ENCODE peak calls at places on chromosomes 11 and 22, in ten cellular contexts. One of them, this sample, is unnamed.

GRCh38 chr11:12696911-12697581 is 22.8 kb downstream of the TEAD1 start:
- DNase-seq in EL: no peak
- DNase-seq in SW 1271: no peak
- DNase-seq in GDM1: no peak
- DNase-seq in hepatocyte: no peak
- DNase-seq in GM06990: no peak
- DNase-seq in lung microvascular endothelial cell: no peak
- DNase-seq in EH: no peak
- DNase-seq in MCF 10A: peak
- DNase-seq in endodermal cell: peak
- DNase-seq in this sample: no peak

GRCh38 chr11:22037505-22037904 is 155.4 kb upstream of the ANO5 start:
- DNase-seq in EL: no peak
- DNase-seq in SW 1271: no peak
- DNase-seq in GDM1: no peak
- DNase-seq in hepatocyte: no peak
- DNase-seq in GM06990: no peak
- DNase-seq in lung microvascular endothelial cell: no peak
- DNase-seq in EH: no peak
- DNase-seq in MCF 10A: no peak
- DNase-seq in endodermal cell: peak
- DNase-seq in this sample: no peak

GRCh38 chr11:6611092-6612007 is 666 bp downstream of the TAF10 start:
- DNase-seq in EL: peak
- DNase-seq in SW 1271: peak
- DNase-seq in GDM1: no peak
- DNase-seq in hepatocyte: no peak
- DNase-seq in GM06990: peak
- DNase-seq in lung microvascular endothelial cell: peak
- DNase-seq in EH: peak
- DNase-seq in MCF 10A: no peak
- DNase-seq in endodermal cell: peak
- DNase-seq in this sample: no peak

GRCh38 chr22:29202231-29203192 is 3.2 kb upstream of the EMID1 start:
- DNase-seq in EL: no peak
- DNase-seq in SW 1271: no peak
- DNase-seq in GDM1: peak
- DNase-seq in hepatocyte: no peak
- DNase-seq in GM06990: peak
- DNase-seq in lung microvascular endothelial cell: peak
- DNase-seq in EH: peak
- DNase-seq in MCF 10A: peak
- DNase-seq in endodermal cell: peak
- DNase-seq in this sample: no peak

GRCh38 chr11:69285091-69285490 is 8.9 kb upstream of the MYEOV start:
- DNase-seq in EL: no peak
- DNase-seq in SW 1271: no peak
- DNase-seq in GDM1: no peak
- DNase-seq in hepatocyte: no peak
- DNase-seq in GM06990: no peak
- DNase-seq in lung microvascular endothelial cell: no peak
- DNase-seq in EH: no peak
- DNase-seq in MCF 10A: no peak
- DNase-seq in endodermal cell: no peak
- DNase-seq in this sample: no peak

GRCh38 chr11:59216654-59217640 is 4.2 kb upstream of the MPEG1 start:
- DNase-seq in EL: peak
- DNase-seq in SW 1271: no peak
- DNase-seq in GDM1: peak
- DNase-seq in hepatocyte: no peak
- DNase-seq in GM06990: peak
- DNase-seq in lung microvascular endothelial cell: peak
- DNase-seq in EH: peak
- DNase-seq in MCF 10A: peak
- DNase-seq in endodermal cell: no peak
- DNase-seq in this sample: no peak

GRCh38 chr11:45662096-45662664 is 3.2 kb downstream of the CHST1 start:
- DNase-seq in EL: no peak
- DNase-seq in SW 1271: no peak
- DNase-seq in GDM1: no peak
- DNase-seq in hepatocyte: no peak
- DNase-seq in GM06990: no peak
- DNase-seq in lung microvascular endothelial cell: no peak
- DNase-seq in EH: no peak
- DNase-seq in MCF 10A: no peak
- DNase-seq in endodermal cell: no peak
- DNase-seq in this sample: no peak

GRCh38 chr11:96338910-96339703 is 3.9 kb downstream of the MAML2 start:
- DNase-seq in EL: peak
- DNase-seq in SW 1271: no peak
- DNase-seq in GDM1: peak
- DNase-seq in hepatocyte: no peak
- DNase-seq in GM06990: peak
- DNase-seq in lung microvascular endothelial cell: peak
- DNase-seq in EH: peak
- DNase-seq in MCF 10A: peak
- DNase-seq in endodermal cell: peak
- DNase-seq in this sample: peak

GRCh38 chr22:27514612-27515011 is 286.9 kb downstream of the MN1 start:
- DNase-seq in EL: no peak
- DNase-seq in SW 1271: no peak
- DNase-seq in GDM1: no peak
- DNase-seq in hepatocyte: no peak
- DNase-seq in GM06990: no peak
- DNase-seq in lung microvascular endothelial cell: no peak
- DNase-seq in EH: no peak
- DNase-seq in MCF 10A: no peak
- DNase-seq in endodermal cell: no peak
- DNase-seq in this sample: no peak

GRCh38 chr11:45455536-45455935 is 169.4 kb upstream of the SYT13 start:
- DNase-seq in EL: no peak
- DNase-seq in SW 1271: no peak
- DNase-seq in GDM1: no peak
- DNase-seq in hepatocyte: no peak
- DNase-seq in GM06990: no peak
- DNase-seq in lung microvascular endothelial cell: no peak
- DNase-seq in EH: peak
- DNase-seq in MCF 10A: no peak
- DNase-seq in endodermal cell: no peak
- DNase-seq in this sample: no peak

GRCh38 chr22:30408388-30409101 is 11.7 kb downstream of the SEC14L2 start:
- DNase-seq in EL: peak
- DNase-seq in SW 1271: peak
- DNase-seq in GDM1: peak
- DNase-seq in hepatocyte: no peak
- DNase-seq in GM06990: no peak
- DNase-seq in lung microvascular endothelial cell: peak
- DNase-seq in EH: peak
- DNase-seq in MCF 10A: peak
- DNase-seq in endodermal cell: no peak
- DNase-seq in this sample: no peak

GRCh38 chr11:115636686-115637555 is 132.7 kb upstream of the CADM1 start:
- DNase-seq in EL: no peak
- DNase-seq in SW 1271: no peak
- DNase-seq in GDM1: no peak
- DNase-seq in hepatocyte: no peak
- DNase-seq in GM06990: no peak
- DNase-seq in lung microvascular endothelial cell: no peak
- DNase-seq in EH: no peak
- DNase-seq in MCF 10A: no peak
- DNase-seq in endodermal cell: no peak
- DNase-seq in this sample: no peak

GRCh38 chr22:35172452-35172851 is 84.8 kb upstream of the HMGXB4 start:
- DNase-seq in EL: no peak
- DNase-seq in SW 1271: no peak
- DNase-seq in GDM1: no peak
- DNase-seq in hepatocyte: no peak
- DNase-seq in GM06990: no peak
- DNase-seq in lung microvascular endothelial cell: no peak
- DNase-seq in EH: no peak
- DNase-seq in MCF 10A: no peak
- DNase-seq in endodermal cell: no peak
- DNase-seq in this sample: no peak

GRCh38 chr11:41954034-41954433 is 494.6 kb upstream of the LRRC4C start:
- DNase-seq in EL: peak
- DNase-seq in SW 1271: no peak
- DNase-seq in GDM1: no peak
- DNase-seq in hepatocyte: no peak
- DNase-seq in GM06990: no peak
- DNase-seq in lung microvascular endothelial cell: no peak
- DNase-seq in EH: peak
- DNase-seq in MCF 10A: peak
- DNase-seq in endodermal cell: no peak
- DNase-seq in this sample: no peak